ENCODE peak calls at places on chromosomes 7 and 10, in four cellular contexts. E, Y, H and N are unnamed samples.

GRCh38 chr10:73076361-73077183 is 20.1 kb downstream of the P4HA1 start:
- DNase-seq in Y (no peak), H (peak; percentile 46), E (no peak), N (no peak)

GRCh38 chr7:141956084-141956483 is 9.3 kb upstream of the CLEC5A start:
- DNase-seq in E (no peak), Y (no peak), H (no peak), N (no peak)

GRCh38 chr10:62464308-62464707 is 90.1 kb downstream of the ZNF365 start:
- DNase-seq in Y (no peak), H (no peak), E (no peak), N (no peak)

GRCh38 chr10:105989995-105990394 is 1174.5 kb downstream of the SORCS1 start:
- DNase-seq in E (no peak), Y (no peak), H (no peak), N (no peak)

GRCh38 chr7:111224354-111225231 is 133.7 kb downstream of the LRRN3 start:
- DNase-seq in E (no peak), Y (no peak), H (no peak), N (no peak)

GRCh38 chr10:113056468-113057021 is 106.5 kb downstream of the TCF7L2 start:
- DNase-seq in E (no peak), Y (no peak), H (no peak), N (no peak)

GRCh38 chr10:101297901-101298451 is 56.0 kb upstream of the BTRC start:
- DNase-seq in E (peak; percentile 96), Y (peak; percentile 74), H (peak; percentile 70), N (peak; percentile 82)

GRCh38 chr7:124954766-124955165 is 25.1 kb upstream of the POT1 start:
- DNase-seq in H (no peak), Y (no peak), E (no peak), N (no peak)

GRCh38 chr10:118504044-118504944 is 91.2 kb downstream of the PRLHR start:
- DNase-seq in Y (peak; percentile 77), H (no peak), E (no peak), N (peak; percentile 16)

GRCh38 chr10:130696870-130697269 is 560.7 kb downstream of the GLRX3 start:
- DNase-seq in H (no peak), E (no peak), Y (no peak), N (no peak)

GRCh38 chr10:125226823-125227222 is 66.5 kb upstream of the CTBP2 start:
- DNase-seq in E (no peak), Y (no peak), H (no peak), N (no peak)

GRCh38 chr10:69451784-69452251 is 553 bp downstream of the TSPAN15 start:
- DNase-seq in H (peak; percentile 79), Y (peak; percentile 44), E (peak; percentile 79), N (peak; percentile 76)

GRCh38 chr7:141397236-141398163 is 153.7 kb upstream of the AGK start:
- DNase-seq in Y (no peak), E (no peak), H (no peak), N (no peak)

GRCh38 chr10:121941532-121941931 is 13.7 kb upstream of the ATE1 start:
- DNase-seq in E (no peak), Y (no peak), H (no peak), N (no peak)

GRCh38 chr7:69599211-69599878 is 1.1 kb downstream of the AUTS2 start:
- DNase-seq in H (no peak), Y (peak; percentile 13), E (peak; percentile 73), N (peak; percentile 15)

GRCh38 chr10:13851906-13852305 is 265.1 kb downstream of the PRPF18 start:
- DNase-seq in E (no peak), Y (no peak), H (no peak), N (no peak)

GRCh38 chr7:2175514-2175913 is 57.2 kb downstream of the MAD1L1 start:
- DNase-seq in Y (peak; percentile 33), H (peak; percentile 31), E (no peak), N (no peak)

GRCh38 chr10:287814-288213 is 152.6 kb downstream of the ZMYND11 start:
- DNase-seq in E (peak; percentile 71), H (no peak), Y (no peak), N (peak; percentile 80)

GRCh38 chr10:13162013-13162364 is 631 bp downstream of the MCM10 start:
- DNase-seq in H (no peak), Y (no peak), E (no peak), N (peak; percentile 29)

GRCh38 chr10:103871006-103871405 is 15.6 kb upstream of the SH3PXD2A start:
- DNase-seq in E (no peak), Y (no peak), H (no peak), N (no peak)

GRCh38 chr10:103872137-103872933 is 17.0 kb upstream of the SH3PXD2A start:
- DNase-seq in E (no peak), H (no peak), Y (peak; percentile 35), N (no peak)

GRCh38 chr10:103877861-103878260 is 22.5 kb upstream of the SH3PXD2A start:
- DNase-seq in H (no peak), E (no peak), Y (no peak), N (no peak)

GRCh38 chr10:103876155-103876554 is 20.8 kb upstream of the SH3PXD2A start:
- DNase-seq in Y (no peak), E (no peak), H (no peak), N (no peak)

DNA sequence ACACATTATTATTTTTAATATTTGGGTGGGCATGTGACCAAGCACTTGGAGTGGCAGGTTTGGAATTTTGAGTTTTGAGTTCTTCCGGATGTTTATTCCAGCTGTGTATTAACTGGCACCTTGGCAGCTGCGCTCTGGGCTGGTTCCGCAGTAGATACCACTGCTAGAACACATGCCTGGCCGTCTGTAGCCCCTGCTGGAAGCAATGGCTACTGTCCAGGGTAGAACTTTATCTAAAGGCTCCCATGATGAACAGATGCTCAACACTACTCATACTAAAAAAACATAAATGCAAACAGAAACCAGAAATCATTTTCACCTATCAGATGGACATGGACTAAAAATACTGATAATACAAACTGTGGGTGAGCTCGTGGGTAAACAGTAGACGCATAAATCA is 19.4 kb upstream of the SH3PXD2A start:
- DNase-seq in E (no peak), H (no peak), Y (no peak), N (no peak)
- H3K4me1 ChIP-seq in E (no peaks in the 10 kb centered on the region), H (no peaks in the 10 kb centered on the region), Y (peaks cover 15% of the 10 kb centered on the region), N (no peaks in the 10 kb centered on the region)

GRCh38 chr10:128398999-128399398 is 272.8 kb upstream of the MKI67 start:
- DNase-seq in Y (no peak), E (no peak), H (no peak), N (no peak)

GRCh38 chr10:128398103-128398502 is 271.9 kb upstream of the MKI67 start:
- DNase-seq in H (no peak), Y (no peak), E (no peak), N (no peak)

DNA sequence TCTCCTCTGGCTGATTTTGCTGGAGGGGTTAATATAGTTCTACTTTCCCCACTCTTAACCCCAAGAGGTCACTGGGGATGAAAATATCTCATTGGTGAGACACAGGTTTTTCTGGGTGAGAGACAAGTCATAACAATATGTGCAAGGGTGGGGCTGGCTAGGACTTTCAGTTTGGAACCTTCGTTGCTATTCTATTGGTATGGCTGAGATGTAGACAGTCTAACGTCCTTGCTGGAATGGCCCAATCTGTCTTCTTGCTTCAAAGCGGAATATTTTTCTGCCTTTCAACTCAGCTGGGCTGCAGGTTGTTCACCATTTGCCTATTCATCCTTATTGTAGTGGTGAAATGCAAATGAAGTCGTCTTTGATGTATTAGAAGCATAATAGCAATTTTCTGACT is 267.3 kb upstream of the MKI67 start:
- DNase-seq in E (no peak), H (no peak), Y (no peak), N (no peak)
- H3K4me1 ChIP-seq in E (no peaks in the 10 kb centered on the region), H (no peaks in the 10 kb centered on the region), Y (no peaks in the 10 kb centered on the region), N (no peaks in the 10 kb centered on the region)

GRCh38 chr7:106068538-106068961 is 43.6 kb downstream of the SYPL1 start:
- DNase-seq in E (no peak), Y (no peak), H (no peak), N (no peak)
- H3K4me1 ChIP-seq in E (peaks cover 4% of the 10 kb centered on the region), Y (peaks cover 20% of the 10 kb centered on the region), H (peaks cover 56% of the 10 kb centered on the region), N (peaks cover 51% of the 10 kb centered on the region)

GRCh38 chr7:157627033-157627432 is 290.2 kb downstream of the DNAJB6 start:
- DNase-seq in E (no peak), Y (no peak), H (no peak), N (no peak)

GRCh38 chr7:157623556-157623955 is 286.8 kb downstream of the DNAJB6 start:
- DNase-seq in Y (no peak), E (no peak), H (no peak), N (no peak)

GRCh38 chr7:157628456-157628855 is 291.7 kb downstream of the DNAJB6 start:
- DNase-seq in H (no peak), E (no peak), Y (no peak), N (no peak)

GRCh38 chr7:157627646-157628045 is 290.8 kb downstream of the DNAJB6 start:
- DNase-seq in E (no peak), H (no peak), Y (no peak), N (no peak)

DNA sequence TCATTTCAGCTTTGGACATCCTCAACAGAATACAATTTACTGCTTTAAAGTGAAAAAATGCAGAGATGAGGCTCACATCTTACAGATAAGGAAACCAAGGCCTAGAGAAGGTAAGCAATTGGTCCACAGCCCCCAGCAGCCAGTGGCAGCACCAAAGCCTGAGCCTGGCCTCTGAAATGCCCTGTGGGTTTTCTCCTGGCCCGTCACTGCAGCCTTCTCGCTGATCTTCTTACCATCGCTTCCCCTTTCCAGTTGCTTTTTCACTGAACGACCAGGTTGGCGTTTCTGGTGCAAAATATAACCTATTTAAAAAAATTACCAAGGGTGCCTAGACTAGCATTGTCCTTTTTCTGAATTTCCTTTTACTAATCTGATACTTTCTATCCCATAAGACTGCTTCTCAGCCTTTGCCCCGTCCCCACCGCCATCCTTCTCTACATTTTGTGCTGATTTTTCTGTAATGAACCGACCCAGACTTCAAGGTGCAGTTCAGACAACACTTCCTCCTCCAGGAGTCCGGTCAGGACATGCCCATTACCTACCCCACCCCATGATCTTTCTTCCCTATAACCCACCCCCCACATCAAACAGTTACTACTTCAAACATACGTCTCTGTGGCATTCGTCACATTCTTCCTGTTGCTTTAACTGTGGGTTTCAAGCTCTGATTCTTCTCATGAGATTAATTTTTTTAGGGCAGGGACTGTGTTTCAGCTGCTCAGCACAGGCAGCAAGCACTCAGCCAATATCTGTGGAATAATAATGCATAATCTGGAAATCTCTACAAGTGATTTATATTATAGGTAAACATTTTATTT is 289.4 kb downstream of the DNAJB6 start:
- DNase-seq in Y (no peak), E (no peak), H (no peak), N (no peak)
- H3K4me1 ChIP-seq in Y (no peaks in the 10 kb centered on the region), E (no peaks in the 10 kb centered on the region), H (no peaks in the 10 kb centered on the region), N (no peaks in the 10 kb centered on the region)

GRCh38 chr7:132417037-132417906 is 159.0 kb downstream of the PLXNA4 start:
- DNase-seq in Y (no peak), E (no peak), H (no peak), N (no peak)

GRCh38 chr7:132414857-132415256 is 161.4 kb downstream of the PLXNA4 start:
- DNase-seq in Y (no peak), E (no peak), H (no peak), N (no peak)

GRCh38 chr7:132415259-132415658 is 161.0 kb downstream of the PLXNA4 start:
- DNase-seq in E (no peak), Y (no peak), H (no peak), N (no peak)

GRCh38 chr7:132418840-132419239 is 157.4 kb downstream of the PLXNA4 start:
- DNase-seq in Y (no peak), E (no peak), H (no peak), N (no peak)

DNA sequence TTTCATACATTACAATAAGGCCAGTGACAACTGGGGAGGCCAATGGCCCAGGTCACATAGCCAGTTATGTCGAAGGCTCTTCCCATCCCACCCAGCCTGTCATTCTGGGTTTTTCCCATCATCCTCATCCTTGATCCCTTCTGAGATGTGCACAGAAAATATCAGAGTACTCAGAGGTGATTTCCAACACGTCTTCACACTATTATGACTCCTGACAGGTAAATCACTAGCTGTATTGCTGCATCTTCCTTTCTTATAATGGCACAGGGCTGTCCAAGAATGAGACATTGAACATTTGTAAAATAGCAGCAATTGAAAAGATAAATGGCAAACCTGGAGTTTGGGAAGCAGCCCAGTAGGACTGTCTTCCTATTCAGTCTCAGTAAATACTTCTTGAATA is 159.9 kb downstream of the PLXNA4 start:
- DNase-seq in Y (no peak), H (no peak), E (no peak), N (no peak)
- H3K4me1 ChIP-seq in Y (no peaks in the 10 kb centered on the region), H (no peaks in the 10 kb centered on the region), E (no peaks in the 10 kb centered on the region), N (peaks cover 18% of the 10 kb centered on the region)